ENCODE peak calls at places on chromosomes 4 and X, in six cellular contexts. Y, D, P, Z, S and Q are unnamed samples.

GRCh38 chrX:103431316-103431715 is 55.0 kb downstream of the BEX3 start:
- DNase-seq in Z (no peak), P (peak; percentile 61), D (peak; percentile 61), Y (no peak), S (no peak), Q (no peak)

GRCh38 chrX:18886344-18887161 is 97.4 kb downstream of the PHKA2 start:
- DNase-seq in Y (peak; percentile 59), Z (peak; percentile 76), D (peak; percentile 54), S (peak; percentile 89), P (peak; percentile 23), Q (peak; percentile 15)

GRCh38 chr4:4794421-4794820 is 65.0 kb upstream of the MSX1 start:
- DNase-seq in Z (no peak), P (no peak), Y (no peak), S (no peak), D (no peak), Q (no peak)

GRCh38 chr4:88780389-88780788 is 82.8 kb upstream of the NAP1L5 start:
- DNase-seq in Z (no peak), D (no peak), P (no peak), Y (no peak), S (no peak), Q (no peak)

GRCh38 chr4:21242163-21242562 is 541.9 kb downstream of the PACRGL start:
- DNase-seq in S (peak; percentile 57), P (no peak), Z (no peak), D (no peak), Y (no peak), Q (no peak)

GRCh38 chr4:173505924-173506779 is 23.9 kb downstream of the HAND2 start:
- DNase-seq in D (peak; percentile 77), Y (peak; percentile 85), Z (peak; percentile 77), P (peak; percentile 45), S (peak; percentile 62), Q (no peak)

GRCh38 chrX:5746231-5746630 is 482.4 kb downstream of the NLGN4X start:
- DNase-seq in D (no peak), P (no peak), Z (no peak), S (no peak), Y (no peak), Q (no peak)

GRCh38 chr4:92521941-92522340 is 218.2 kb downstream of the GRID2 start:
- DNase-seq in Z (no peak), Y (no peak), S (no peak), D (no peak), P (no peak), Q (no peak)

GRCh38 chrX:129783176-129783776 is 3.5 kb downstream of the SASH3 start:
- DNase-seq in Y (no peak), Z (no peak), P (no peak), D (no peak), S (no peak), Q (no peak)

GRCh38 chr4:48073567-48074103 is 57.1 kb downstream of the NIPAL1 start:
- DNase-seq in P (no peak), Y (no peak), D (no peak), Z (no peak), S (no peak), Q (no peak)

GRCh38 chr4:185387957-185388356 is 7.8 kb downstream of the LRP2BP start:
- DNase-seq in D (no peak), Y (no peak), Z (no peak), S (no peak), P (no peak), Q (no peak)

GRCh38 chr4:9969526-9970398 is 51.5 kb downstream of the SLC2A9 start:
- DNase-seq in Y (no peak), Z (no peak), P (no peak), D (no peak), S (peak; percentile 79), Q (no peak)

GRCh38 chrX:135544338-135544948 is 24.0 kb downstream of the INTS6L start:
- DNase-seq in S (no peak), Y (no peak), D (no peak), P (no peak), Z (no peak), Q (no peak)

GRCh38 chr4:55866973-55867574 is 13.6 kb downstream of the EXOC1 start:
- DNase-seq in Y (no peak), D (peak; percentile 84), P (peak; percentile 74), S (peak; percentile 80), Z (no peak), Q (peak; percentile 18)

GRCh38 chr4:23818097-23818648 is 71.7 kb downstream of the PPARGC1A start:
- DNase-seq in Z (no peak), Y (no peak), D (no peak), P (peak; percentile 32), S (no peak), Q (no peak)

GRCh38 chrX:18892881-18893280 is 91.0 kb downstream of the PHKA2 start:
- DNase-seq in Z (no peak), P (no peak), D (no peak), Y (no peak), S (no peak), Q (no peak)

GRCh38 chr4:2388430-2389182 is 29.8 kb downstream of the ZFYVE28 start:
- DNase-seq in D (peak; percentile 5), Z (no peak), S (no peak), P (peak; percentile 11), Y (no peak), Q (no peak)

GRCh38 chr4:73872331-73873108 is 3.3 kb downstream of the CXCL1 start:
- DNase-seq in Z (no peak), Y (no peak), P (no peak), S (no peak), D (peak; percentile 66), Q (no peak)

GRCh38 chr4:8728536-8729407 is 136.2 kb downstream of the CPZ start:
- DNase-seq in S (no peak), Z (peak; percentile 12), Y (no peak), D (no peak), P (no peak), Q (no peak)

GRCh38 chr4:121736735-121737351 is 28.1 kb downstream of the SMIM43 start:
- DNase-seq in S (peak; percentile 82), D (peak; percentile 69), Z (no peak), Y (peak; percentile 51), P (peak; percentile 70), Q (peak; percentile 48)

GRCh38 chr4:67929447-67929846 is 33.8 kb downstream of the TMPRSS11A start:
- DNase-seq in Z (no peak), D (no peak), Y (no peak), S (no peak), P (peak; percentile 32), Q (no peak)

GRCh38 chr4:127759228-127759820 is 22.8 kb upstream of the HSPA4L start:
- DNase-seq in Z (no peak), Y (no peak), D (no peak), S (no peak), P (no peak), Q (no peak)

GRCh38 chrX:66039916-66040315 is at the start of gene VSIG4:
- DNase-seq in P (no peak), Y (no peak), D (no peak), Z (no peak), S (no peak), Q (no peak)

GRCh38 chrX:66042307-66043077 is 2.6 kb upstream of the VSIG4 start:
- DNase-seq in S (no peak), Y (no peak), Z (no peak), D (no peak), P (no peak), Q (no peak)

GRCh38 chrX:66046612-66047235 is 6.8 kb upstream of the VSIG4 start:
- DNase-seq in Z (no peak), Y (no peak), P (no peak), S (peak; percentile 11), D (no peak), Q (no peak)

GRCh38 chrX:66045894-66046293 is 6.0 kb upstream of the VSIG4 start:
- DNase-seq in D (no peak), S (no peak), Y (no peak), P (no peak), Z (no peak), Q (no peak)

GRCh38 chrX:66043584-66043983 is 3.7 kb upstream of the VSIG4 start:
- DNase-seq in P (no peak), Z (no peak), D (no peak), Y (no peak), S (no peak), Q (no peak)
- H4K91ac ChIP-seq in P (no peak overlapping the region), Z (no peak overlapping the region), D (no peak overlapping the region), Y (no peak overlapping the region), S (no peak overlapping the region), Q (no peak overlapping the region)

DNA sequence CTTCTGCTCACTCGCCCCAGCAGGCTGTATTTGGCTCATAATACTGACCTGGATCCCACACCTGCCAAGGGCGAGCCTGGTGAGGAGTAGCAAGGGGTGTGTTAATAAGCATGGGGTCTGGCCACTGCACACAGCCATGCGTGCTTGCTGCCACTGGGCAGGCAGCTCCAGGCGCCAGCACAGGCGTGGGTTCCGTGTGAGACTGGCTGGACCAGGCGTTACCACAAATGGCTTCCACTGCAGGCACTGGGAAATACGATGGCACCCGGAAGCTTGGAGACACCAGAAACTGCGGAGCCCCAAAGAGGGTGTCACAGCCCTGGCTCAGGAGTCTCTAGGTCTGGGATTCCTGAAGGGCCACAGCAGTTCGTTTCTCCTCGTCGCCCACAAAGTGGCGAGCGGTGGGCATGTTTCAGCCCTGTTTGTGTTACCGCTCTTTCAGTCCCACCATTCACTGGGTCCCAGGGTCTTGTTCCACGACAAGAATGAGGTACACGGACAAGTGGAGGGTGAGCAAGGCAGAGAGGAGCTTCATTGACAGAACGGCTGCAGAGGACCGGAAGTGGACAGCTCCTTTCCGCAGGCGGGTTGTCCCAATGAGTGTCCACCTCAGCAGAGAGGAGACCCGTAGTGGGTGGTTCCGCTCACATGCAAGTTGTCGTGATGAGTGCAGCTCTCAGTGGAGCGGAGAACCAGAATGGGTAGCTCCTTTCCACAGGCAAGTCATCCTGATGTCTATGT is 428.9 kb downstream of the EPHA5 start:
- DNase-seq in P (no peak), Y (no peak), S (peak; percentile 44), D (no peak), Z (no peak), Q (no peak)
- H2AFZ ChIP-seq in P (no peak overlapping the region), Y (no peak overlapping the region), S (no peak overlapping the region), D (no peak overlapping the region), Z (no peak overlapping the region), Q (no peak overlapping the region)

GRCh38 chrX:71183341-71183740 is 38.7 kb downstream of the NLGN3 start:
- DNase-seq in D (peak; percentile 13), P (no peak), Y (no peak), S (peak; percentile 27), Z (no peak), Q (peak; percentile 14)

GRCh38 chrX:71178908-71179307 is 34.3 kb downstream of the NLGN3 start:
- DNase-seq in S (peak; percentile 75), D (peak; percentile 68), Z (peak; percentile 47), Y (no peak), P (peak; percentile 69), Q (peak; percentile 44)

GRCh38 chrX:71184092-71184491 is 38.9 kb upstream of the GJB1 start:
- DNase-seq in D (no peak), Z (no peak), P (no peak), S (no peak), Y (no peak), Q (no peak)

GRCh38 chrX:71181910-71182799 is 37.5 kb downstream of the NLGN3 start:
- DNase-seq in P (peak; percentile 96), Y (peak; percentile 69), Z (peak; percentile 95), S (peak; percentile 92), D (peak; percentile 97), Q (peak; percentile 87)

DNA sequence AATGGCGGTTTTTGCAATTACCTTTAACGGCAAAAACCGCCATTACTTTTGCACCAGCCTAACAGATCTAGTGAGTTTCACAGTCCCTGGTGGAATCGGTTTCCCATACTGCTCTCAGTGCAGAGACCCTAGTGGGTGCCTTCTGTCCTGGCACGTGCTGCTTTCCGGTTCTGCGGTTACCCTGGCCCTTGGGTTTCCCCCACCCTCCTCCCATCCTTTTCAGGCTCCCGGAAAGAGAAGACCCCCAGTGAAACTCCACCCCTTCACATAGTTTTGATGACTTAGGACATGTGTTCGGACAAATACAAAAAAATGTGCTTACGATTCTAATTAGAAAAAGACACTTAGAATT is 36.9 kb downstream of the NLGN3 start:
- DNase-seq in Y (no peak), D (no peak), Z (peak; percentile 34), P (no peak), S (no peak), Q (no peak)
- H3K4ac ChIP-seq in Y (no peak overlapping the region), D (peak overlapping the region; percentile 79), Z (no peak overlapping the region), P (peak overlapping the region; percentile 76), S (no peak overlapping the region), Q (no peak overlapping the region)

GRCh38 chrX:15194136-15194535 is 75.7 kb downstream of the ASB9 start:
- DNase-seq in Y (no peak), P (no peak), D (no peak), Z (no peak), S (no peak), Q (no peak)
- H4K91ac ChIP-seq in Y (no peak overlapping the region), P (no peak overlapping the region), D (no peak overlapping the region), Z (no peak overlapping the region), S (no peak overlapping the region), Q (no peak overlapping the region)